ENCODE peak calls at places on chromosome 2, in seven cellular contexts. K, N, X, W, E, Y and M are unnamed samples.

GRCh38 chr2:79428745-79429144 is 84.1 kb upstream of the CTNNA2 start:
- DNase-seq in K (no peak), N (no peak), X (no peak), W (no peak), E (no peak), Y (no peak), M (no peak)

GRCh38 chr2:108803045-108803736 is 16.6 kb downstream of the CCDC138 start:
- DNase-seq in K (no peak), N (no peak), X (no peak), W (no peak), E (no peak), Y (no peak), M (no peak)

GRCh38 chr2:73418343-73418742 is 32.7 kb downstream of the ALMS1 start:
- DNase-seq in K (no peak), N (no peak), X (no peak), W (no peak), E (no peak), Y (no peak), M (no peak)

GRCh38 chr2:69816923-69817542 is 12.4 kb upstream of the GMCL1 start:
- DNase-seq in K (no peak), N (peak), X (no peak), W (peak), E (peak), Y (peak), M (peak)

GRCh38 chr2:241947004-241947350 is 77.4 kb downstream of the RTP5 start:
- DNase-seq in K (no peak), N (no peak), X (no peak), W (no peak), E (no peak), Y (no peak), M (no peak)

GRCh38 chr2:42196403-42197267 is 27.5 kb downstream of the EML4 start:
- DNase-seq in K (no peak), N (peak), X (no peak), W (peak), E (peak), Y (no peak), M (no peak)

GRCh38 chr2:161426788-161427412 is 10.8 kb downstream of the TBR1 start:
- DNase-seq in K (no peak), N (no peak), X (no peak), W (no peak), E (no peak), Y (no peak), M (no peak)

GRCh38 chr2:174051741-174052638 is 86.8 kb upstream of the SP3 start:
- DNase-seq in K (no peak), N (no peak), X (no peak), W (no peak), E (peak), Y (no peak), M (no peak)

GRCh38 chr2:110802213-110802932 is 70.0 kb downstream of the ACOXL start:
- DNase-seq in K (no peak), N (no peak), X (no peak), W (no peak), E (no peak), Y (no peak), M (no peak)

GRCh38 chr2:202387608-202388342 is 11.6 kb downstream of the BMPR2 start:
- DNase-seq in K (no peak), N (no peak), X (no peak), W (no peak), E (no peak), Y (no peak), M (no peak)

GRCh38 chr2:207154556-207155179 is 11.1 kb downstream of the KLF7 start:
- DNase-seq in K (no peak), N (no peak), X (no peak), W (no peak), E (no peak), Y (no peak), M (no peak)

GRCh38 chr2:229090231-229090630 is 180.9 kb downstream of the PID1 start:
- DNase-seq in K (no peak), N (no peak), X (no peak), W (no peak), E (peak), Y (no peak), M (no peak)

GRCh38 chr2:187956906-187957534 is 334.7 kb upstream of the GULP1 start:
- DNase-seq in K (no peak), N (no peak), X (no peak), W (no peak), E (no peak), Y (no peak), M (no peak)

GRCh38 chr2:11123001-11123809 is 32.1 kb upstream of the SLC66A3 start:
- DNase-seq in K (no peak), N (no peak), X (no peak), W (no peak), E (no peak), Y (no peak), M (no peak)

GRCh38 chr2:187148059-187148714 is 299.2 kb upstream of the ZSWIM2 start:
- DNase-seq in K (no peak), N (no peak), X (no peak), W (no peak), E (no peak), Y (no peak), M (no peak)

GRCh38 chr2:96916156-96917007 is 46.5 kb upstream of the SEMA4C start:
- DNase-seq in K (no peak), N (no peak), X (no peak), W (no peak), E (no peak), Y (no peak), M (no peak)

GRCh38 chr2:15868704-15869103 is 71.6 kb upstream of the MYCN start:
- DNase-seq in K (no peak), N (no peak), X (no peak), W (no peak), E (no peak), Y (no peak), M (no peak)

GRCh38 chr2:112184121-112184520 is 45.9 kb downstream of the FBLN7 start:
- DNase-seq in K (peak), N (no peak), X (no peak), W (no peak), E (no peak), Y (no peak), M (no peak)

GRCh38 chr2:28753043-28753683 is 1.5 kb downstream of the PPP1CB start:
- DNase-seq in K (no peak), N (peak), X (no peak), W (no peak), E (peak), Y (peak), M (no peak)

GRCh38 chr2:109547280-109547679 is 66.5 kb downstream of the SEPTIN10 start:
- DNase-seq in K (no peak), N (no peak), X (no peak), W (no peak), E (no peak), Y (no peak), M (no peak)